ENCODE peak calls at places on chromosomes 4 and X, in six cellular contexts. S is kidney, U is AG08395, R is NCI-H460, L is AG09319, C is naive B cell. G is an unnamed sample.

GRCh38 chr4:38788327-38788726 is 5.5 kb upstream of the TLR10 start:
- DNase-seq in L (no peak), S (no peak), C (no peak), R (no peak), U (no peak), G (peak)

GRCh38 chrX:57822398-57822797 is 87.9 kb downstream of the ZXDA start:
- DNase-seq in L (no peak), S (no peak), R (no peak), C (no peak), U (no peak), G (no peak)

GRCh38 chr4:71980976-71981375 is 50.8 kb upstream of the NPFFR2 start:
- DNase-seq in S (no peak), L (no peak), R (no peak), U (no peak), C (no peak), G (no peak)

GRCh38 chr4:145885666-145886065 is 53.0 kb downstream of the ZNF827 start:
- DNase-seq in S (no peak), C (no peak), U (no peak), L (no peak), R (no peak), G (no peak)

GRCh38 chr4:78747328-78747946 is 28.7 kb upstream of the BMP2K start:
- DNase-seq in U (peak), C (no peak), R (no peak), S (no peak), L (peak), G (peak)

GRCh38 chr4:88352062-88352461 is 26.6 kb upstream of the HERC6 start:
- DNase-seq in L (peak), U (peak), S (no peak), C (no peak), R (no peak), G (no peak)

GRCh38 chr4:30943356-30943755 is 223.2 kb downstream of the PCDH7 start:
- DNase-seq in S (no peak), L (no peak), R (no peak), C (no peak), U (no peak), G (no peak)

GRCh38 chrX:112840382-112841113 is at the start of gene AMOT:
- DNase-seq in C (peak), S (peak), U (peak), R (peak), L (no peak), G (peak)

GRCh38 chrX:53440631-53441517 is 6.7 kb upstream of the HSD17B10 start:
- DNase-seq in C (no peak), S (peak), L (no peak), U (peak), R (peak), G (no peak)

GRCh38 chrX:124348152-124348551 is 1.8 kb downstream of the SH2D1A start:
- DNase-seq in U (no peak), C (no peak), L (no peak), S (no peak), R (no peak), G (no peak)

GRCh38 chrX:30521440-30522182 is 56.0 kb downstream of the TASL start:
- DNase-seq in C (no peak), U (peak), R (no peak), L (no peak), S (no peak), G (no peak)

G was measured in dermis microvascular lymphatic vessel endothelial cell.